ENCODE peak calls at places on chromosomes 3 and 15, in four cellular contexts. E is PC-3, B is HCT116, L is mammary epithelial cell. W is an unnamed sample.

GRCh38 chr3:52245322-52246263 is at the start of gene PPM1M:
- DNase-seq in E (peak), B (no peak), L (peak), W (no peak)

GRCh38 chr15:69758810-69759410 is 306.3 kb downstream of the RPLP1 start:
- DNase-seq in E (peak), B (no peak), L (peak), W (peak)

GRCh38 chr3:34263014-34263714 is 464.7 kb downstream of the PDCD6IP start:
- DNase-seq in E (no peak), B (no peak), L (no peak), W (no peak)

GRCh38 chr3:195169011-195169410 is 101.9 kb downstream of the XXYLT1 start:
- DNase-seq in E (no peak), B (no peak), L (no peak), W (no peak)

GRCh38 chr3:52782412-52783210 is 5.2 kb downstream of the ITIH1 start:
- DNase-seq in E (no peak), B (no peak), L (no peak), W (no peak)

GRCh38 chr3:33047842-33048834 is 48.8 kb downstream of the GLB1 start:
- DNase-seq in E (no peak), B (no peak), L (peak), W (no peak)

GRCh38 chr3:22585504-22585903 is 617.6 kb upstream of the UBE2E2 start:
- DNase-seq in E (peak), B (no peak), L (peak), W (peak)

GRCh38 chr3:32175607-32176197 is 62.8 kb upstream of the CMTM8 start:
- DNase-seq in E (peak), B (peak), L (peak), W (peak)

GRCh38 chr3:9875448-9875847 is 4.6 kb downstream of the CIDEC start:
- DNase-seq in E (no peak), B (no peak), L (no peak), W (no peak)

GRCh38 chr3:148962513-148962912 is 28.8 kb upstream of the GYG1 start:
- DNase-seq in E (peak), B (peak), L (peak), W (peak)

GRCh38 chr15:52804526-52805081 is 14.5 kb upstream of the ONECUT1 start:
- DNase-seq in E (no peak), B (no peak), L (no peak), W (no peak)

GRCh38 chr3:10977864-10978510 is 14.6 kb upstream of the SLC6A1 start:
- DNase-seq in E (no peak), B (no peak), L (no peak), W (no peak)

GRCh38 chr3:141049681-141050080 is 1.5 kb upstream of the SPSB4 start:
- DNase-seq in E (no peak), B (no peak), L (no peak), W (no peak)

GRCh38 chr15:42110367-42110766 is 16.0 kb upstream of the PLA2G4D start:
- DNase-seq in E (no peak), B (no peak), L (no peak), W (no peak)

GRCh38 chr15:65834603-65835282 is 34.5 kb upstream of the RAB11A start:
- DNase-seq in E (no peak), B (no peak), L (no peak), W (no peak)

GRCh38 chr15:87577336-87577735 is 679.2 kb downstream of the NTRK3 start:
- DNase-seq in E (no peak), B (no peak), L (no peak), W (no peak)

GRCh38 chr3:127052121-127052561 is 69.2 kb downstream of the PLXNA1 start:
- DNase-seq in E (no peak), B (no peak), L (no peak), W (no peak)
- TF ChIP-seq EZH2 in E (no peak), B (no peak), L (no peak), W (no peak)

DNA sequence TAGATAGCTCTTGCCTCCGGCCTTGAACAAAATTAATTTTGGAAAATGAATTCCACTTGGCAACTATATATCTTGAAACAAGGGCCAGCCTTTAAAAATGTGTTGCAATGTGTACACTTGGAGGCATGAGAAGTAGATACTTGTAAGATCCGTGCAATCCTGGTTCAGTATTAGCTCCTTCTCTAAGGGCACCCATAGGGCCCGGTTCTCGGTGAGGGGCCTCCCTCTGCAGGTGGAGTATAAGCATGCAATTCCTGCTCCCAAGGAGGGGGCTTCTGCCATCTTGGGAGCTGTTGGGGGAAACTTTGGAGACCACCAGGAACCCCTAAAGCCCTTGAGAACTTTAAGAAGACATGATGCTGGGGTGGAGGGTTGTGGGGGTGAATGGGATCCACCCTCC is 388.7 kb upstream of the RGMA start:
- DNase-seq in E (no peak), B (no peak), L (no peak), W (no peak)
- TF ChIP-seq EZH2 in E (no peak), B (no peak), L (no peak), W (no peak)

DNA sequence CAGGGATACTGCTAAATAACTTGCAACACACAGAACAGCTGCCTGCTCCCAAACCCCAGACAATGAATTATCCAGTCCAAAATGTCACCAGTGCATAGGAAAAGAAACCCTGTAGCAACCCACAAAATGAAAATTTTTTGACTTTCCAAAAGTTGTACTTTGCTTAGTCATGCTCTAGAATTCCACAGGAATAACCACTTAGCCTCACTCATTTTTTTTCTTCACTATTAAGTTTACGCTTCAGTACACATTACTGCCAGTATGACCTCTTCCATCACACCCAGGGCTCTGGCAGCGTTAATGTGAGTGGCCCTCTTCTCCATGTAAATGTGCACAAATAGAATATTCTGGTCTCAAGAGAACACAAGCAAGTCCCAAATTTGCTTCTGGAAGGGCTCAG is 259.8 kb downstream of the MAGI1 start:
- DNase-seq in E (peak), B (no peak), L (no peak), W (no peak)
- TF ChIP-seq EZH2 in E (no peak), B (no peak), L (no peak), W (no peak)

DNA sequence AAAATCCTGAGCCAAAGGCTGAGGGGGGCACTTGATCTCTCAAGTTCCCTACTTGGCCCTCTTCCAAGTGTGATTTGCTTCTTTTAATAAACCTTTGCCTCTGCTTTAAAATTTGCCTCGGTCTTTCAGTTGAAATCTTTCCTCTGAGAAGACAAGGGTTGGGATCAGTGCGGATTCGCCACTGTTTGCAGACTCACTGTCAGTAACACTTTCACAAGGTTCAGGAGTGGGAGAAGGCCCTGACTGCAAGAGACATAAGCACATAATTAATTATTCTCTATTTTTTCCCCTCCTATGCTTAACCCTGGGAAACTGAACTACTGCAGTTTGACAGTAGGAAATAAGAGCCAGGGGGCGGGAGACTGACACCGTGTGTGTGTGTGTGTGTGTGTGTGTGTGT is 5.7 kb upstream of the ZNF662 start:
- DNase-seq in E (no peak), B (no peak), L (no peak), W (no peak)
- TF ChIP-seq EZH2 in E (no peak), B (no peak), L (no peak), W (no peak)

DNA sequence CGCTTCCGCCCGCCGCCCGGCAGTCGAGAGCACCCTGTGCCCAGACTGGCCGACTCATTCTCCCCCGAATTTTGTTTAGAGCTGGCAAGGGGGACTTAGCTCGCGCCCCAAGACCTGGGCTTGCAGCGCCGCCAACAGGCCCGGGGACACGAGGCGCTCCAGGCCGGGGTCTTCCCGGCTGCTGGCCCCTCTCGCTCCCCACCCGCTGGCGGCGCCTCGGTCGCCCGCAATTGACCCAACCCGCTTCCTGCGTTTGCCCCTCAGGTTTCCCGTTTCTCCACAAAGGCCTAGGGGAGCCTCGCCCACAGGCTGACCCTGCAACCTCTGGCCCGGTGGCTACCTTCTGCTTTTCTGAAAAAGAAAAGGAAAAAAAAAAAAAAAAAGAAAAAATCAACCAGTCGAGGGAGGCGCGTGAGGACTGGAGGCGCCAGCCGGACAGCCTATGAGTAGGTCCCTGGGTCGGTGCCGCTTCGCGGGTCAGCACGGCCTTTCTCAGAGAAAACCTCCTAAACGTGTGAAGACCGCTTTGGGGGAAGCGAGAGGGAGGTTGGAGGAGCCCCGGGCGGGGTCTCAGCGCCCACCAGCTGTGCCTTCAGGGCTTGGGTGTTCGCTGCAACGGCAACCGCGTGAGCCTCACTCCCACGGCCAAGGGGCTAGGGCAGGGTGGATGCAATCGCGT is 7.2 kb downstream of the FOXL2 start:
- DNase-seq in E (no peak), B (no peak), L (no peak), W (no peak)
- TF ChIP-seq EZH2 in E (no peak), B (no peak), L (no peak), W (no peak)

DNA sequence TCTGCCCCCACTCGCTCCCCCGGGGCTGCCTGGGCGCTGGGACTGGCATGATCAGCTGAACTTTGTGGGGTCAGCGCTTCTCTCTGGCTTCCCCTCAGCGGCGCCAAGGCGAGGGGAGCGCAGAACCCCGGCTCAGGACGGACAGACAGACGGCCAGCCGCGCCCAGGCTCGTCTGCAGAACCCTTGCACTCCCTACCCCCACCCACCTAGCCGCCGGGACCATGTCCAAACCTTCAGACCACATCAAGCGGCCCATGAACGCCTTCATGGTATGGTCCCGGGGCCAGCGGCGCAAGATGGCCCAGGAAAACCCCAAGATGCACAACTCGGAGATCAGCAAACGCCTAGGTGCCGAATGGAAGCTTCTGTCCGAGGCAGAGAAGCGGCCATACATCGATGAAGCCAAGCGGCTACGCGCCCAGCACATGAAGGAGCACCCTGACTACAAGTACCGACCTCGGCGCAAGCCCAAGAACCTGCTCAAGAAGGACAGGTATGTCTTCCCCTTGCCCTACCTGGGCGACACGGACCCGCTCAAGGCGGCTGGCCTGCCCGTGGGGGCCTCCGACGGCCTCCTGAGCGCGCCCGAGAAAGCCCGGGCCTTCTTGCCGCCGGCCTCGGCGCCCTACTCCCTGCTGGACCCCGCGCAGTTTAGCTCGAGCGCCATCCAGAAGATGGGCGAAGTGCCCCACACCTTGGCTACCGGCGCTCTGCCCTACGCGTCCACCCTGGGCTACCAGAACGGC is 621 bp downstream of the SOX14 start:
- DNase-seq in E (no peak), B (no peak), L (no peak), W (no peak)
- TF ChIP-seq EZH2 in E (no peak), B (no peak), L (peak), W (peak)

DNA sequence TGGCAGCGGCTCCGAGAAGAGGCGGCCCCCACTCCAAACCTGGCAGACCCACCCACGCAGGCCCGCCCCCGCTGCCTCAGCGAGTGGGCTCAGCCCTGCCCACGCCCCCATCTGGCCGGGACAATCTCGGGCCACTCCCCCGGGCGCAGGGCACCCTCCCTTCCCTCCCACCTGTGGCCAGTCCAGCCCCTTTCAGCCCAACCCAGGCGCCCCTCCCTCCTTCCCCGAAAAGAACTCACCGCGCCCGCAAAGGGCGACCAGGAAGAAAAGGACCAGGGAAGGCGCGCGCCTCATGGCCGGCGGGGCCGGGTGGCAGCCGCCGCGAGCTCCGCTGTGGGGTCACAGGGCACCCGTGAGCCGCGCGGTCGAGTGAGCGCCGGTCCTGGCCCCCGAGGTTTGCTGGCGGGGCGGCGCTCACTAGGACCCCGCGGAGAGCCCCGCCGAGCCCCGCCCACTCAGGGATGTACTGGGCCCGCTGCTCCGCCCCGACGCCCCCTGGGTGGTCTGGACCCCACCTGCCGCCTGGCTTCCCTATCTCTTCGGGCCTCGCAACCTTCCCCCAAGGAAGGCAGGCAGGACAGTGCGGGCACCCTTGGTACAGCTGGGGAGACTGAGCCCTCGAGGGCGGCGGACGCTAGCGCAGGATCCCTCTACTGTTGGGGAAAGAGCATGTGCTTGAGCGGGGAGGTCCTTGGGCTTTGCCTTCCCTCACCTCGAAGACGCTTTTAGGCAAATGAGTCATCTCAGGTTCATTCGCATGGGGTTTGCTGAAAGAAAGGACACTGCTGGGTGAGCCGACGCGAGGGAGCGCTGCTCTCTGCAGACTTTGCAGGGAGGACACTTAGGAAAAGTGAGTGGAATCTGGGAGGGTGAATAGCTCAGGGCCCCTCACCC is at the start of gene CHRNB4:
- DNase-seq in E (no peak), B (no peak), L (no peak), W (peak)
- TF ChIP-seq EZH2 in E (no peak), B (no peak), L (no peak), W (no peak)

GRCh38 chr3:156214676-156215075 is 94.3 kb downstream of the KCNAB1 start:
- DNase-seq in E (no peak), B (no peak), L (no peak), W (no peak)
- TF ChIP-seq EZH2 in E (no peak), B (no peak), L (no peak), W (no peak)

W was measured in keratinocyte.